ENCODE peak calls at places on chromosomes 2 and 18, in nine cellular contexts. C, V, Q, Y, H, T, E, F and W are unnamed samples.
A peak's percentile ranks its signal among the peaks of the same experiment; 100 is the strongest.

GRCh38 chr2:6290626-6291025 is 575.1 kb downstream of the CMPK2 start:
- DNase-seq in Q (no peak), E (no peak), V (no peak), H (no peak), Y (no peak), F (no peak), C (no peak), T (no peak), W (no peak)

GRCh38 chr2:241157841-241158545 is 7.7 kb downstream of the PPP1R7 start:
- DNase-seq in H (no peak), V (no peak), C (no peak), E (no peak), Q (no peak), F (no peak), T (no peak), Y (peak; percentile 68), W (no peak)

GRCh38 chr18:58195278-58195721 is 151.3 kb downstream of the NEDD4L start:
- DNase-seq in T (peak; percentile 78), V (peak; percentile 81), F (peak; percentile 77), H (peak; percentile 80), C (peak; percentile 5), E (peak; percentile 7), Y (no peak), Q (no peak), W (peak; percentile 54)

GRCh38 chr18:34223164-34223892 is 1.4 kb downstream of the NOL4 start:
- DNase-seq in C (peak; percentile 8), H (peak; percentile 80), Q (no peak), T (peak; percentile 11), E (no peak), Y (peak; percentile 0), F (peak; percentile 76), V (peak; percentile 85), W (no peak)

GRCh38 chr2:68715353-68716041 is 19.1 kb upstream of the ARHGAP25 start:
- DNase-seq in H (peak; percentile 95), V (peak; percentile 93), Y (peak; percentile 44), C (peak; percentile 91), Q (peak; percentile 30), T (peak; percentile 78), F (peak; percentile 88), E (peak; percentile 75), W (peak; percentile 76)

GRCh38 chr18:79400091-79400590 is 4.4 kb downstream of the NFATC1 start:
- DNase-seq in Y (peak; percentile 20), T (peak; percentile 82), V (peak; percentile 86), Q (peak; percentile 78), C (peak; percentile 71), E (peak; percentile 70), F (no peak), H (no peak), W (no peak)

GRCh38 chr2:233928594-233929351 is 11.6 kb downstream of the TRPM8 start:
- DNase-seq in C (peak; percentile 16), Q (no peak), T (peak; percentile 28), V (peak; percentile 84), F (peak; percentile 48), Y (peak; percentile 39), E (peak; percentile 16), H (peak; percentile 76), W (peak; percentile 65)

GRCh38 chr18:63951302-63951705 is 2.2 kb downstream of the HMSD start:
- DNase-seq in H (no peak), Q (no peak), E (no peak), V (no peak), T (no peak), C (peak; percentile 73), F (no peak), Y (no peak), W (no peak)

DNA sequence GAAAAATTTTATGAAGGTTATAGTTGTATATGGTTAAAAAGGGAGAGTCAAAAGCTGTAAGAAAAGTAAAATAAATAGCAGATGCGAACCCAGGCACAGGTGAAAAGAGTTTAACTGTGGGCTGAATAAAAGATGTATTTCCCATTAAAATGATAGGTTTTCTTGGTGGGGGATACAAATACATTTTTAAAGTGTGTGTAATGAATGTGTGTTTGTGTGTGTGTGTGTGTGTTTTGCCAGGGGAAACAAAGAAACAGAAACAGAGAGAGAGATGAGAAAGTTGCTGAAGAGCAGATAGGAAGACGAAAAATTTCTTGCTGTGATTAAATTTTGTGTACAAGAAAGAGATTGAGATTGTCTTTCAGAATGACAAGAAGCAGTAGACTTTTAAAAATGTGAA is 12.1 kb downstream of the TFPI start:
- DNase-seq in T (no peak), E (no peak), V (no peak), Y (no peak), H (no peak), F (no peak), Q (no peak), C (no peak), W (no peak)
- TF ChIP-seq CTCF in T (no peak), E (no peak), V (no peak), Y (no peak), H (no peak), F (no peak), Q (no peak), C (no peak), W (no peak)

GRCh38 chr2:45890094-45890646 is 238.7 kb downstream of the PRKCE start:
- DNase-seq in H (no peak), Q (no peak), E (peak; percentile 31), V (no peak), F (no peak), Y (no peak), C (no peak), T (no peak), W (no peak)

GRCh38 chr2:45892236-45892701 is 240.8 kb downstream of the PRKCE start:
- DNase-seq in F (no peak), C (no peak), V (no peak), T (no peak), E (no peak), H (no peak), Q (no peak), Y (no peak), W (no peak)

GRCh38 chr2:45890819-45891218 is 239.3 kb downstream of the PRKCE start:
- DNase-seq in Y (no peak), C (peak; percentile 35), T (no peak), V (no peak), F (no peak), Q (no peak), H (no peak), E (no peak), W (no peak)

GRCh38 chr2:45892757-45893156 is 241.3 kb downstream of the PRKCE start:
- DNase-seq in C (no peak), Q (no peak), E (no peak), V (no peak), F (no peak), Y (peak; percentile 52), H (no peak), T (peak; percentile 65), W (no peak)

GRCh38 chr2:45891719-45892118 is 240.2 kb downstream of the PRKCE start:
- DNase-seq in H (no peak), E (no peak), V (no peak), Y (no peak), T (peak; percentile 82), F (no peak), Q (no peak), C (no peak), W (no peak)
- TF ChIP-seq CTCF in H (no peak), E (no peak), V (no peak), Y (no peak), T (no peak), F (no peak), Q (no peak), C (no peak), W (no peak)

GRCh38 chr2:121096611-121097010 is 188.4 kb downstream of the TFCP2L1 start:
- DNase-seq in E (no peak), F (no peak), Q (no peak), T (no peak), H (no peak), Y (no peak), C (no peak), V (no peak), W (no peak)

GRCh38 chr2:121102949-121103348 is 182.1 kb downstream of the TFCP2L1 start:
- DNase-seq in H (no peak), E (no peak), T (no peak), V (no peak), Y (no peak), F (no peak), C (no peak), Q (no peak), W (no peak)

GRCh38 chr2:121101093-121101715 is 183.8 kb downstream of the TFCP2L1 start:
- DNase-seq in Y (no peak), E (no peak), V (no peak), H (no peak), Q (no peak), T (no peak), C (no peak), F (no peak), W (no peak)

GRCh38 chr2:121098556-121098955 is 186.4 kb downstream of the TFCP2L1 start:
- DNase-seq in H (no peak), V (no peak), T (no peak), E (no peak), C (no peak), Q (no peak), Y (no peak), F (no peak), W (no peak)

DNA sequence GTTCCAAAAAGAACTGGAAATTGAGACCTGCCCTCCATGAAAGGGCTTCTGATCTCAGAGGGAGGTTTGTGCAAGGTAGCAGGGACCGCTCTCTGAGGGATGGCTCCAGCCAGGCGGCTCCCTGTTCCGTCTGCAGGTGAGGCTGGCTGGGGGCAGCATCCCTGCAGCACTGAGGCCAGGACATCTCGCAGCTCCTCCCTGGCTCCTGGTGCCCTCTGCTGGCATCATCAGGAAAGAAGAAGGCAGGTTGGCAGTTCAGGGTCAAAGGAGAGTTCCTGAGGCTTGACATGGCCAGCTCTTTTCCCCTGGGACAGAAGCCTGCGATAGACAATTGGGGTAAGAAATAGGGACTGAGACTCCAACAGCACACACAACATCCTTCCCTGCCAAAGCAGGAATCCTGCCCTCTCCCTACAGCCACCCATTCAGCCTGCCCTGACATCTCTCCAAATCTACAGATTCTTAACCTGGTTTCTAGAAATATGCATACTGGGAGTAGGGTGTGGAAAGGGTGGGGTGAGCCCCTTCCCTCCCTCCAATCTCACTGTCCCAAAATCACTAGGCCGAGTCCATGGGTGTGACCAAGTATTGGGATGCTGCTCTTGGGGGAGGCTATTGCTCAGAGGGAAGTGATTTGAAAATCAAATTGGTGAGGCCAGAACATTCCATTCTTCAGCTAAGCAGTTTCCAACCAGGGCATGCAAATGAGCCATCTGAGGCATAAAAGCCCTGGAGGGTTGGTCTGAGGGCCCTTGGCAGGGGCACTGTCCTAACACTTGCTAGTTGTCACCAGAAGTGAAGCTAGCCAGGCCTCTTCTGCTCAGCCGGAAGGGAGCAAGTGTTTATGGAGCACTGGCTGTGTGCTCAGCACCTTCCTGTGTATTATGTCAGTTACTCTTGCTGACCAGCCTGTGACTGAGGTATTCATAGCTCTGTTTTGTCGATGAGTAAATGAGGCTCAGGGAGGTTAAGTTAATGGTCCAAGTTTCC is 185.4 kb downstream of the TFCP2L1 start:
- DNase-seq in C (no peak), V (peak; percentile 83), H (peak; percentile 68), T (peak; percentile 37), E (no peak), F (peak; percentile 71), Y (no peak), Q (no peak), W (peak; percentile 62)
- TF ChIP-seq CTCF in C (peak; percentile 28), V (peak; percentile 68), H (peak; percentile 49), T (no peak), E (peak; percentile 50), F (peak; percentile 62), Y (peak; percentile 36), Q (no peak), W (peak; percentile 44)

GRCh38 chr18:48817021-48817461 is 133.7 kb downstream of the SMAD7 start:
- DNase-seq in E (no peak), T (no peak), H (no peak), Y (no peak), F (peak; percentile 20), C (no peak), Q (peak; percentile 11), V (peak; percentile 38), W (no peak)

GRCh38 chr18:48815581-48816324 is 135.0 kb downstream of the SMAD7 start:
- DNase-seq in T (no peak), Q (peak; percentile 18), F (peak; percentile 6), Y (no peak), V (peak; percentile 14), C (no peak), H (no peak), E (no peak), W (no peak)

GRCh38 chr18:48815182-48815520 is 135.6 kb downstream of the SMAD7 start:
- DNase-seq in Y (no peak), H (no peak), T (no peak), E (no peak), Q (peak; percentile 11), C (no peak), F (no peak), V (no peak), W (no peak)

GRCh38 chr18:48814490-48815181 is 136.1 kb downstream of the SMAD7 start:
- DNase-seq in Q (peak; percentile 18), H (no peak), E (no peak), C (no peak), V (peak; percentile 20), F (peak; percentile 8), T (no peak), Y (no peak), W (no peak)

GRCh38 chr18:48816554-48816953 is 134.2 kb downstream of the SMAD7 start:
- DNase-seq in E (no peak), F (no peak), Y (no peak), T (no peak), C (no peak), Q (peak; percentile 10), H (no peak), V (no peak), W (no peak)
- TF ChIP-seq CTCF in E (no peak), F (no peak), Y (no peak), T (no peak), C (no peak), Q (no peak), H (no peak), V (no peak), W (no peak)